ENCODE peak calls at places on chromosomes 7 and 10, in nine cellular contexts. Z is GM23248; X is astrocyte; M is left ventricle myocardium inferior; J is tibial nerve; Q is CD4-positive, alpha-beta T cell; G is heart right ventricle; T is uterus; Y is neuronal stem cell. H is an unnamed sample.

GRCh38 chr7:130986271-130986690 is 252.3 kb upstream of the KLF14 start:
- DNase-seq in Z (peak), X (no peak), M (no peak), J (no peak), Q (no peak), G (no peak), T (no peak), Y (no peak), H (no peak)

GRCh38 chr7:110003827-110004226 is 1087.1 kb upstream of the LRRN3 start:
- DNase-seq in Z (no peak), X (no peak), M (no peak), J (no peak), Q (no peak), G (no peak), T (no peak), Y (no peak), H (no peak)

GRCh38 chr10:118544401-118544948 is 51.0 kb downstream of the PRLHR start:
- DNase-seq in Z (no peak), X (no peak), M (no peak), J (no peak), Q (no peak), G (no peak), T (no peak), Y (no peak), H (no peak)

GRCh38 chr10:49309691-49310371 is 10.9 kb downstream of the C10orf71 start:
- DNase-seq in Z (no peak), X (no peak), M (no peak), J (no peak), Q (peak), G (no peak), T (no peak), Y (no peak), H (no peak)

GRCh38 chr10:103693070-103693811 is 162.1 kb downstream of the SH3PXD2A start:
- DNase-seq in Z (peak), X (no peak), M (no peak), J (no peak), Q (no peak), G (no peak), T (no peak), Y (no peak), H (peak)

GRCh38 chr10:103504181-103504783 is 10.8 kb downstream of the NEURL1 start:
- DNase-seq in Z (peak), X (peak), M (no peak), J (no peak), Q (no peak), G (no peak), T (peak), Y (no peak), H (no peak)

GRCh38 chr10:102508506-102508905 is 4.7 kb downstream of the SUFU start:
- DNase-seq in Z (no peak), X (no peak), M (no peak), J (no peak), Q (no peak), G (no peak), T (no peak), Y (no peak), H (no peak)

GRCh38 chr7:47389923-47390630 is 191.8 kb downstream of the TNS3 start:
- DNase-seq in Z (no peak), X (no peak), M (no peak), J (no peak), Q (no peak), G (no peak), T (peak), Y (no peak), H (no peak)

GRCh38 chr7:139588632-139589031 is 65.1 kb downstream of the CLEC2L start:
- DNase-seq in Z (peak), X (peak), M (no peak), J (no peak), Q (no peak), G (no peak), T (peak), Y (no peak), H (no peak)

GRCh38 chr7:114086491-114086905 is 167.7 kb upstream of the PPP1R3A start:
- DNase-seq in Z (peak), X (no peak), M (peak), J (no peak), Q (no peak), G (no peak), T (peak), Y (no peak), H (no peak)

GRCh38 chr10:18293536-18294510 is 153.6 kb downstream of the CACNB2 start:
- DNase-seq in Z (no peak), X (no peak), M (no peak), J (no peak), Q (no peak), G (no peak), T (no peak), Y (no peak), H (no peak)

GRCh38 chr7:151664268-151664667 is 144.6 kb upstream of the RHEB start:
- DNase-seq in Z (no peak), X (no peak), M (no peak), J (no peak), Q (no peak), G (no peak), T (no peak), Y (no peak), H (no peak)

GRCh38 chr10:90306187-90306586 is 551.7 kb downstream of the HTR7 start:
- DNase-seq in Z (no peak), X (peak), M (no peak), J (no peak), Q (no peak), G (no peak), T (no peak), Y (no peak), H (no peak)

GRCh38 chr10:103885617-103886016 is 30.2 kb upstream of the SH3PXD2A start:
- DNase-seq in Z (peak), X (peak), M (no peak), J (peak), Q (no peak), G (no peak), T (no peak), Y (no peak), H (no peak)

GRCh38 chr10:52343439-52343838 is 29.4 kb downstream of the DKK1 start:
- DNase-seq in Z (no peak), X (no peak), M (no peak), J (no peak), Q (no peak), G (no peak), T (no peak), Y (no peak), H (no peak)
- H3K27ac ChIP-seq in Z (no peak), X (no peak), M (no peak), J (no peak), Q (no peak), G (no peak), T (no peak), Y (no peak), H (no peak)

DNA sequence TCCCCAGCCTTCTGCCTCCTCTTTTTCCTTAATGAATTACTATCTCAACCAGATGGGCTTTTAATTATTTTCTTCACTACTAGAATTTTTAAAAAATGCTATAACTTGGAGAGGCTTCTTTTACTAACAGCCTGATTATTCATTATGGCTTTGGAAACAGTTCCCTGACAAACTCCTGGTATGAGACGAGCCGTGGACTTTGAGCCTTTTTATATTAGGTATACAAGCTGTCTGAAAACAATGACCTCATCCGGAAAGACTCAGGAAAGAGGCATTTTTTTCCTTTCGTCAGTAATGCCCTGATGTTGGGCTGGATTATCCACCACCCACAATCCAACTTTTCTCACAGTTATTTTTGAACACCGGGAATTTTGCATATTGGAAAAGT is 26.7 kb upstream of the ABLIM1 start:
- DNase-seq in Z (peak), X (peak), M (no peak), J (no peak), Q (no peak), G (no peak), T (no peak), Y (no peak), H (no peak)
- H3K27ac ChIP-seq in Z (peak), X (peak), M (peak), J (peak), Q (no peak), G (peak), T (peak), Y (no peak), H (peak)

DNA sequence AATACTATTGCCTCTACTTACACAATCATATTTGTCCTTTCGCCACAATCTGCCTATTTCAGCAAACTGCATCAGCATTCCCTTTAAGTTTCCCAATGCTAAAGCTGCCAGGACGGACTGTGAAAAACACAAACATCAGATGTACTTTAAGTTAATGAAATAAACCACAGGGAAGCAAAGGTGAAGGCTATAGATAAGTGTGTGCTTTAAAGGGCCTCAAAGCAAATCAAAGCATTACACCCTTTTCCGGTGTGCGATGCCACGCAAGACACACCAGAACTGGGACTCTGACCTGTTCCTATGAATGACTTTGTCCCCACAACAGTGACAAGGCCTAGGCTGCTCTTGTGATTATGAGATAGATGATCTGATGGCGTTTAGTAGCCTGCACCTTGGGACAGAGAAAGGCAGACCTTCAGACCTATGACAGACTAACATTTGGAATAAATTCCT is 23.4 kb downstream of the SLC26A3 start:
- DNase-seq in Z (no peak), X (no peak), M (no peak), J (no peak), Q (no peak), G (no peak), T (no peak), Y (no peak), H (no peak)
- H3K27ac ChIP-seq in Z (no peak), X (no peak), M (no peak), J (no peak), Q (no peak), G (no peak), T (no peak), Y (no peak), H (no peak)

DNA sequence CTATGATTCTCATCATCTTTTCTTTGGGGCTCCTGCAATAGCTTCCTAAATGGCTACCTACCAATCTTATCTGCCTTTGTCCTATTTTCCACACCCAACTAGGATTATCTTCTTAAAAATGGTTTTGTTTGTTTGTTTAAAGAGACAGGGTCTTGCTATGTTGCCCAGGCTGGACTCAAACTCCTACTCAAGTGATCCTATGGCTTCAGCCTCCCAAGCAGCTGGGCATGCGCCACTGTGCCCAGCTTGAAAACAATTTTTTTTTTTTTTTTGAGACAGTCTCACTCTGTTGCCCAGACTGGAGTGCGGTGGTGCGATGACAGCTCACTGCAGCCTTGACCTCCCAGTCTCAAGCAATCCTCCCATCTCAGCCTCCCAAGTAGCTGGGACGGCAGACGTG is 14.9 kb downstream of the DNMBP start:
- DNase-seq in Z (no peak), X (no peak), M (no peak), J (no peak), Q (no peak), G (no peak), T (no peak), Y (no peak), H (no peak)
- H3K27ac ChIP-seq in Z (peak), X (peak), M (peak), J (no peak), Q (no peak), G (no peak), T (peak), Y (no peak), H (no peak)

H was measured in caudate nucleus.